ENCODE peak calls at places on chromosomes 5 and 9, in seven cellular contexts. A is right lobe of liver, Q is stomach, K is IMR-90, G is esophagus squamous epithelium, W is tibial nerve, Y is uterus. P is an unnamed sample.

GRCh38 chr5:5512496-5512895 is 90.0 kb downstream of the ICE1 start:
- DNase-seq in Y (no peak), A (no peak), G (no peak), K (no peak), W (no peak), Q (no peak), P (no peak)

GRCh38 chr9:114655689-114656088 is 1.9 kb downstream of the TEX53 start:
- DNase-seq in Y (no peak), A (no peak), W (no peak), K (peak; percentile 76), G (no peak), Q (no peak), P (no peak)

GRCh38 chr5:34042302-34042701 is 711 bp downstream of the C1QTNF3 start:
- DNase-seq in A (peak; percentile 62), Y (no peak), Q (no peak), G (no peak), K (no peak), W (no peak), P (no peak)

GRCh38 chr5:179285236-179285635 is 60.0 kb downstream of the ADAMTS2 start:
- DNase-seq in K (no peak), A (peak; percentile 56), W (no peak), Y (peak; percentile 76), Q (no peak), G (no peak), P (peak; percentile 27)

GRCh38 chr5:66724740-66725139 is 128.5 kb downstream of the MAST4 start:
- DNase-seq in A (no peak), Y (no peak), K (no peak), W (no peak), Q (no peak), G (no peak), P (no peak)

GRCh38 chr5:116763987-116764866 is 189.6 kb upstream of the SEMA6A start:
- DNase-seq in K (no peak), Y (no peak), A (no peak), G (no peak), W (no peak), Q (no peak), P (no peak)

GRCh38 chr5:102857090-102857818 is 102.1 kb downstream of the PAM start:
- DNase-seq in Y (peak; percentile 49), W (no peak), A (no peak), G (no peak), K (no peak), Q (no peak), P (no peak)

GRCh38 chr5:97107266-97107665 is 35.1 kb downstream of the LIX1 start:
- DNase-seq in W (no peak), Q (no peak), Y (no peak), A (no peak), K (no peak), G (no peak), P (no peak)

GRCh38 chr5:74801941-74802340 is 34.9 kb downstream of the NSA2 start:
- DNase-seq in K (peak; percentile 33), A (no peak), G (no peak), Y (no peak), Q (no peak), W (no peak), P (no peak)

GRCh38 chr5:176533390-176533789 is 3.8 kb downstream of the RNF44 start:
- DNase-seq in A (no peak), G (no peak), W (no peak), Q (no peak), Y (no peak), K (no peak), P (peak; percentile 43)

GRCh38 chr5:112186401-112186990 is 232.6 kb downstream of the EPB41L4A start:
- DNase-seq in A (no peak), W (no peak), G (no peak), Y (no peak), Q (no peak), K (peak; percentile 53), P (no peak)

GRCh38 chr9:129494113-129494789 is 126.7 kb downstream of the C9orf50 start:
- DNase-seq in A (no peak), W (no peak), G (no peak), K (no peak), Q (peak; percentile 76), Y (peak; percentile 26), P (peak; percentile 40)

GRCh38 chr5:67431191-67431590 is 234.6 kb upstream of the CD180 start:
- DNase-seq in G (no peak), A (no peak), Q (no peak), Y (no peak), K (no peak), W (no peak), P (no peak)

GRCh38 chr5:129781594-129781993 is 33.7 kb downstream of the MINAR2 start:
- DNase-seq in W (no peak), K (no peak), Y (no peak), G (no peak), A (no peak), Q (no peak), P (no peak)

GRCh38 chr5:78638423-78638822 is 10.1 kb downstream of the LHFPL2 start:
- DNase-seq in A (no peak), Y (peak; percentile 53), Q (peak; percentile 75), W (no peak), G (peak; percentile 12), K (peak; percentile 92), P (peak; percentile 52)

GRCh38 chr5:172870261-172870806 is 36.3 kb downstream of the ERGIC1 start:
- DNase-seq in G (no peak), A (no peak), K (peak; percentile 97), Y (peak; percentile 44), W (no peak), Q (no peak), P (no peak)

GRCh38 chr5:171750316-171750788 is 35.3 kb upstream of the SMIM23 start:
- DNase-seq in Q (no peak), G (no peak), A (no peak), K (peak; percentile 7), Y (peak; percentile 26), W (peak; percentile 33), P (no peak)

GRCh38 chr5:140642718-140643117 is 3.5 kb downstream of the TMCO6 start:
- DNase-seq in K (peak; percentile 45), A (peak; percentile 78), Q (no peak), W (no peak), G (no peak), Y (no peak), P (no peak)

GRCh38 chr5:54146906-54147305 is 163.5 kb downstream of the ARL15 start:
- DNase-seq in G (no peak), W (no peak), Y (no peak), K (no peak), A (no peak), Q (no peak), P (no peak)

GRCh38 chr9:71223953-71224538 is 102.6 kb upstream of the TRPM3 start:
- DNase-seq in Q (no peak), K (no peak), Y (no peak), A (no peak), G (no peak), W (no peak), P (no peak)

GRCh38 chr5:6584727-6585126 is 48.1 kb downstream of the NSUN2 start:
- DNase-seq in K (no peak), W (no peak), Y (no peak), G (no peak), Q (no peak), A (no peak), P (no peak)

GRCh38 chr5:1293997-1294838 is 650 bp downstream of the TERT start:
- DNase-seq in A (no peak), K (no peak), Q (peak; percentile 17), W (no peak), Y (no peak), G (no peak), P (peak; percentile 17)

GRCh38 chr9:100281676-100282387 is 70.9 kb downstream of the TEX10 start:
- DNase-seq in G (no peak), W (no peak), A (no peak), Q (no peak), Y (no peak), K (no peak), P (no peak)

GRCh38 chr5:138503487-138504270 is 38.4 kb downstream of the EGR1 start:
- DNase-seq in W (no peak), K (peak; percentile 75), A (no peak), Y (no peak), G (no peak), Q (peak; percentile 44), P (peak; percentile 52)

GRCh38 chr5:158163836-158164572 is 305.1 kb upstream of the CLINT1 start:
- DNase-seq in W (no peak), Y (no peak), A (no peak), G (no peak), K (no peak), Q (no peak), P (no peak)
- TF ChIP-seq POLR2A in W (no peak), Y (no peak), A (no peak), G (no peak), K (no peak), Q (no peak), P (no peak)

GRCh38 chr5:92927291-92927778 is 653.7 kb downstream of the NR2F1-AS1 start:
- DNase-seq in Q (no peak), Y (no peak), W (no peak), G (no peak), K (no peak), A (no peak), P (no peak)
- H3K4me1 ChIP-seq in Q (no peaks in the 10 kb centered on the region), Y (no peaks in the 10 kb centered on the region), W (no peaks in the 10 kb centered on the region), G (no peaks in the 10 kb centered on the region), K (no peaks in the 10 kb centered on the region), A (no peaks in the 10 kb centered on the region), P (no peaks in the 10 kb centered on the region)

GRCh38 chr9:33295571-33295970 is 5.3 kb downstream of the NFX1 start:
- DNase-seq in K (no peak), G (no peak), W (no peak), Q (no peak), Y (no peak), A (no peak), P (no peak)

GRCh38 chr9:33297455-33297854 is 7.1 kb downstream of the NFX1 start:
- DNase-seq in Q (peak; percentile 62), Y (no peak), K (no peak), A (no peak), W (no peak), G (no peak), P (no peak)

GRCh38 chr9:33293782-33294181 is 3.5 kb downstream of the NFX1 start:
- DNase-seq in A (no peak), G (no peak), K (no peak), W (no peak), Q (no peak), Y (no peak), P (no peak)

GRCh38 chr9:33290994-33291397 is 680 bp downstream of the NFX1 start:
- DNase-seq in Y (no peak), G (no peak), Q (no peak), A (no peak), K (peak; percentile 91), W (no peak), P (no peak)

GRCh38 chr9:33294670-33295432 is 4.5 kb downstream of the NFX1 start:
- DNase-seq in W (no peak), Q (no peak), Y (no peak), A (no peak), K (no peak), G (no peak), P (no peak)
- H3K27ac ChIP-seq in W (no peak overlapping the region), Q (no peak overlapping the region), Y (no peak overlapping the region), A (peak overlapping the region; percentile 30), K (no peak overlapping the region), G (no peak overlapping the region), P (no peak overlapping the region)

DNA sequence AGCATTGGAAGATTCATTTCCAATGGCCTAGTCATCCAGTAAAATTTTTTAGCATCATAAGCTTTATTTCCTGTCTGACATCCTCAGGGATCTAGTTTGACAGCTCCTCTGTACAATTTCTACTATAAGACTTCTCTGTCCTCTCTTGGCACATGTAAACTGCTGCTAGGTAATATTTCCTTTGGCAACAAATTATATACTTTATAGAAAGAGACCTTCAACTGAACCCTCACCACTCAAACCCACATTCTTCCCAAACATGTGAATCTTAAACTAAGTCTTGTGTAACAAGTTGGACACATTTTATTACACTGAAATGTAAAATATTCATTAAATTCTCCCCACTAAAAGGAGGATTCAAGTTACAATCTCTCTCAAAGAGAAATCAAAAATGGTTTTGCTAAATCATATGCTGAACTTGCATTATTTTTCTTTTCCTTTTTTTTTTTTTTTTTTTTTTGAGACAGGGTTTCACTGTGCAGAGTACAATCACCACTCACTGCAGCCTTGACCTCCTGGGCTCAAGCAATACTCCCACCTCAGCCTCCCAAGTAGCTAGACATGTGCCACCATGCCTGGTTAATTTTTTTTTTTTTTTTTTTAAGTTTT is 36.9 kb downstream of the SCAI start:
- DNase-seq in A (no peak), Y (no peak), G (no peak), Q (no peak), K (peak; percentile 79), W (no peak), P (no peak)
- TF ChIP-seq POLR2A in A (no peak), Y (no peak), G (no peak), Q (no peak), K (no peak), W (no peak), P (no peak)

P was measured in ovary.